ENCODE peak calls at places on chromosomes 13 and 19, in seven cellular contexts. K is heart left ventricle, I is AG09309, Z is PC-9, G is Peyer's patch, R is neural progenitor cell, O is PC-3. W is an unnamed sample.

GRCh38 chr13:20492641-20493040 is 33.0 kb downstream of the CRYL1 start:
- DNase-seq in K (no peak), I (no peak), Z (peak), G (no peak), R (peak), O (peak), W (no peak)

GRCh38 chr19:38831142-38831605 is 420 bp downstream of the ECH1 start:
- DNase-seq in K (peak), I (peak), Z (peak), G (peak), R (peak), O (peak), W (peak)

GRCh38 chr19:13978306-13978705 is 26.0 kb downstream of the DCAF15 start:
- DNase-seq in K (peak), I (no peak), Z (no peak), G (peak), R (peak), O (no peak), W (no peak)

GRCh38 chr19:2084993-2085720 is 11.0 kb downstream of the MOB3A start:
- DNase-seq in K (peak), I (no peak), Z (no peak), G (peak), R (no peak), O (peak), W (no peak)

GRCh38 chr13:53142301-53142700 is 113.7 kb downstream of the OLFM4 start:
- DNase-seq in K (no peak), I (no peak), Z (no peak), G (no peak), R (no peak), O (no peak), W (no peak)

GRCh38 chr19:342801-343421 is 1.7 kb downstream of the MIER2 start:
- DNase-seq in K (peak), I (peak), Z (peak), G (no peak), R (no peak), O (peak), W (no peak)

GRCh38 chr19:16345457-16345856 is 20.8 kb downstream of the KLF2 start:
- DNase-seq in K (no peak), I (no peak), Z (no peak), G (no peak), R (no peak), O (no peak), W (no peak)

GRCh38 chr19:4390017-4390861 is 10.1 kb downstream of the SH3GL1 start:
- DNase-seq in K (peak), I (no peak), Z (no peak), G (no peak), R (peak), O (no peak), W (peak)

GRCh38 chr19:52957591-52957990 is 5.1 kb downstream of the ZNF816 start:
- DNase-seq in K (no peak), I (no peak), Z (no peak), G (no peak), R (no peak), O (no peak), W (no peak)

GRCh38 chr13:101346942-101347728 is 69.2 kb downstream of the NALCN start:
- DNase-seq in K (no peak), I (peak), Z (no peak), G (no peak), R (no peak), O (no peak), W (no peak)

GRCh38 chr19:17762505-17763229 is 11.4 kb downstream of the FCHO1 start:
- DNase-seq in K (no peak), I (no peak), Z (peak), G (no peak), R (peak), O (peak), W (no peak)

GRCh38 chr19:5103061-5103701 is 134.3 kb downstream of the KDM4B start:
- DNase-seq in K (peak), I (no peak), Z (no peak), G (no peak), R (no peak), O (no peak), W (peak)

GRCh38 chr19:10036601-10037071 is 23.4 kb downstream of the RDH8 start:
- DNase-seq in K (no peak), I (no peak), Z (no peak), G (no peak), R (no peak), O (no peak), W (no peak)

GRCh38 chr13:109781384-109782065 is 4.9 kb downstream of the IRS2 start:
- DNase-seq in K (no peak), I (no peak), Z (peak), G (no peak), R (no peak), O (no peak), W (no peak)

GRCh38 chr13:24216176-24216575 is 55.7 kb downstream of the SPATA13 start:
- DNase-seq in K (no peak), I (no peak), Z (no peak), G (no peak), R (no peak), O (no peak), W (no peak)

GRCh38 chr19:29963576-29963975 is 21.5 kb downstream of the URI1 start:
- DNase-seq in K (no peak), I (no peak), Z (no peak), G (no peak), R (no peak), O (no peak), W (no peak)

GRCh38 chr13:26310003-26310402 is 56.1 kb downstream of the CDK8 start:
- DNase-seq in K (no peak), I (no peak), Z (no peak), G (no peak), R (no peak), O (no peak), W (no peak)

GRCh38 chr13:26308250-26308649 is 54.3 kb downstream of the CDK8 start:
- DNase-seq in K (no peak), I (no peak), Z (no peak), G (no peak), R (no peak), O (no peak), W (no peak)

GRCh38 chr13:26308836-26309235 is 54.9 kb downstream of the CDK8 start:
- DNase-seq in K (no peak), I (no peak), Z (no peak), G (no peak), R (no peak), O (no peak), W (no peak)

GRCh38 chr13:26307701-26308100 is 53.8 kb downstream of the CDK8 start:
- DNase-seq in K (no peak), I (no peak), Z (no peak), G (no peak), R (no peak), O (no peak), W (no peak)

GRCh38 chr13:26305676-26306075 is 51.7 kb downstream of the CDK8 start:
- DNase-seq in K (no peak), I (no peak), Z (no peak), G (no peak), R (no peak), O (no peak), W (no peak)
- H3K4me3 ChIP-seq in K (no peak), I (no peak), Z (no peak), G (no peak), R (no peak), O (no peak), W (no peak)

GRCh38 chr19:48966541-48967345 is 1.6 kb downstream of the FTL start:
- DNase-seq in K (no peak), I (no peak), Z (peak), G (no peak), R (peak), O (no peak), W (no peak)
- H3K4me3 ChIP-seq in K (peak), I (peak), Z (peak), G (peak), R (peak), O (peak), W (peak)

GRCh38 chr19:31518626-31519025 is 169.4 kb upstream of the TSHZ3 start:
- DNase-seq in K (no peak), I (no peak), Z (no peak), G (no peak), R (no peak), O (no peak), W (no peak)

GRCh38 chr19:31517466-31518180 is 168.4 kb upstream of the TSHZ3 start:
- DNase-seq in K (no peak), I (no peak), Z (no peak), G (no peak), R (no peak), O (no peak), W (no peak)

GRCh38 chr19:31519216-31519615 is 170.0 kb upstream of the TSHZ3 start:
- DNase-seq in K (no peak), I (no peak), Z (no peak), G (no peak), R (no peak), O (no peak), W (no peak)

GRCh38 chr19:31518216-31518615 is 169.0 kb upstream of the TSHZ3 start:
- DNase-seq in K (no peak), I (no peak), Z (no peak), G (no peak), R (no peak), O (no peak), W (no peak)

GRCh38 chr19:31520633-31521032 is 171.4 kb upstream of the TSHZ3 start:
- DNase-seq in K (no peak), I (no peak), Z (no peak), G (no peak), R (no peak), O (no peak), W (no peak)
- H3K4me3 ChIP-seq in K (no peak), I (no peak), Z (no peak), G (no peak), R (no peak), O (no peak), W (no peak)

GRCh38 chr13:26325876-26326275 is 71.9 kb downstream of the CDK8 start:
- DNase-seq in K (no peak), I (no peak), Z (no peak), G (no peak), R (no peak), O (peak), W (no peak)
- H3K4me3 ChIP-seq in K (no peak), I (no peak), Z (no peak), G (no peak), R (no peak), O (no peak), W (no peak)

GRCh38 chr13:50912851-50913250 is 3.3 kb downstream of the RNASEH2B start:
- DNase-seq in K (no peak), I (no peak), Z (no peak), G (no peak), R (no peak), O (no peak), W (no peak)

GRCh38 chr13:50916701-50917184 is 7.2 kb downstream of the RNASEH2B start:
- DNase-seq in K (peak), I (no peak), Z (no peak), G (peak), R (no peak), O (no peak), W (no peak)

GRCh38 chr13:50914301-50914700 is 4.7 kb downstream of the RNASEH2B start:
- DNase-seq in K (no peak), I (no peak), Z (no peak), G (no peak), R (no peak), O (no peak), W (no peak)

GRCh38 chr13:50915562-50915961 is 6.0 kb downstream of the RNASEH2B start:
- DNase-seq in K (no peak), I (no peak), Z (no peak), G (peak), R (peak), O (no peak), W (no peak)

GRCh38 chr13:50914848-50915247 is 5.3 kb downstream of the RNASEH2B start:
- DNase-seq in K (no peak), I (no peak), Z (no peak), G (no peak), R (no peak), O (peak), W (no peak)
- H3K4me3 ChIP-seq in K (no peak), I (no peak), Z (no peak), G (no peak), R (no peak), O (no peak), W (no peak)

DNA sequence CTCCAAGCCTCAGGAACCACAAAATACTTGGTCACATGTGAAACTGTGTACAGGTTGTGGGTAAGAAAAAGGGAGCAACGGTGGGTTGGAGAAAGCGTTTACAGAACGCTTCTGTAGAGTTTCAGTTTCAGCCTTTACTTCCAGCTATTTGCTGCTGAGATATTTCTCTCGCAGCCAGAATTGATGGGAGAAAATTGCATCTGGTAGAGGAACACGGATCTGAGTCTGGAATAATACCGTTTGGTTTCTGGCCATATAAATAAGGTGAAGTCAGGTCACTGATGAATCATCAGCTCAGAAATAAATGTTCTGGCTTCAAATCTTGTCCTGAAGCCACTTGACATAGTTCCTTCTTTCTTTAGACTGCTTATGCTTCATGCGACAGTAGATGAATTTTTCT is 20.3 kb upstream of the RFC3 start:
- DNase-seq in K (no peak), I (peak), Z (no peak), G (no peak), R (no peak), O (peak), W (peak)
- H3K4me3 ChIP-seq in K (no peak), I (peak), Z (no peak), G (no peak), R (no peak), O (no peak), W (peak)

GRCh38 chr13:40694426-40694825 is 28.0 kb upstream of the FOXO1 start:
- DNase-seq in K (no peak), I (no peak), Z (no peak), G (no peak), R (no peak), O (no peak), W (no peak)
- H3K4me3 ChIP-seq in K (no peak), I (no peak), Z (no peak), G (no peak), R (no peak), O (no peak), W (no peak)

DNA sequence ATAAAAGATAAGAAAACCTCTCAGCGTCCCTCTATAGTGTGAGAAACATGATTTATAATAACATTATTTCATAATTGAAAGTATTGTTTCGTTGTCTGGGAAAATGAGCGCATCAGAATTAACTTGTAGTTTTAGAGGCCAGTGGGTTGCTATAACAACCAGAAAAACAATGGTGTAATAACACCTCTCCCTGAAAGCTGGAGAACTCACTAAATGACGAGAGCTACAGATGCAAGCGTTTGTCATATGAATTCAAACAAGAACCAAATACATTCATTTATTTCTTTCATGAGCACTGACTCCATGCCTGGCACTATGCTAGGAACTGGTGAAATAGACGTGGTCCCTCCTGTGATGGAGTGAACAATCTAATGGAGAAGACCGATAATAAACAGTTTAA is 16.3 kb downstream of the KBTBD7 start:
- DNase-seq in K (no peak), I (no peak), Z (no peak), G (no peak), R (no peak), O (no peak), W (no peak)
- H3K4me3 ChIP-seq in K (no peak), I (no peak), Z (no peak), G (no peak), R (no peak), O (no peak), W (no peak)